ENCODE peak calls at places on chromosomes 1 and 21, in four cellular contexts. One of them, this sample, is unnamed.

GRCh38 chr1:32138965-32139364 is 31.1 kb downstream of the KPNA6 start:
- DNase-seq in brain microvascular endothelial cell: no peak
- DNase-seq in heart right ventricle: no peak
- DNase-seq in thoracic aorta: no peak
- DNase-seq in this sample: no peak

GRCh38 chr21:45887121-45887611 is 94.4 kb upstream of the COL6A1 start:
- DNase-seq in brain microvascular endothelial cell: peak
- DNase-seq in heart right ventricle: peak
- DNase-seq in thoracic aorta: no peak
- DNase-seq in this sample: no peak

GRCh38 chr1:85582687-85583354 is 2.3 kb downstream of the CCN1 start:
- DNase-seq in brain microvascular endothelial cell: no peak
- DNase-seq in heart right ventricle: no peak
- DNase-seq in thoracic aorta: no peak
- DNase-seq in this sample: no peak

GRCh38 chr1:21901473-21901847 is 35.6 kb downstream of the HSPG2 start:
- DNase-seq in brain microvascular endothelial cell: no peak
- DNase-seq in heart right ventricle: peak
- DNase-seq in thoracic aorta: peak
- DNase-seq in this sample: peak

GRCh38 chr1:88519156-88519555 is 164.9 kb upstream of the PKN2 start:
- DNase-seq in brain microvascular endothelial cell: no peak
- DNase-seq in heart right ventricle: no peak
- DNase-seq in thoracic aorta: no peak
- DNase-seq in this sample: no peak

GRCh38 chr1:208006258-208006920 is 95.5 kb upstream of the CD34 start:
- DNase-seq in brain microvascular endothelial cell: no peak
- DNase-seq in heart right ventricle: no peak
- DNase-seq in thoracic aorta: no peak
- DNase-seq in this sample: no peak

GRCh38 chr1:201582261-201582951 is 43.5 kb downstream of the NAV1 start:
- DNase-seq in brain microvascular endothelial cell: peak
- DNase-seq in heart right ventricle: no peak
- DNase-seq in thoracic aorta: no peak
- DNase-seq in this sample: peak

GRCh38 chr1:189803364-189803763 is 674.3 kb downstream of the BRINP3 start:
- DNase-seq in brain microvascular endothelial cell: no peak
- DNase-seq in heart right ventricle: no peak
- DNase-seq in thoracic aorta: no peak
- DNase-seq in this sample: no peak

GRCh38 chr21:34073749-34074282 is 438 bp downstream of the MRPS6 start:
- DNase-seq in brain microvascular endothelial cell: no peak
- DNase-seq in heart right ventricle: peak
- DNase-seq in thoracic aorta: no peak
- DNase-seq in this sample: no peak

GRCh38 chr1:36494971-36495370 is 12.3 kb upstream of the CSF3R start:
- DNase-seq in brain microvascular endothelial cell: no peak
- DNase-seq in heart right ventricle: no peak
- DNase-seq in thoracic aorta: no peak
- DNase-seq in this sample: no peak
- H3K4me3 ChIP-seq in brain microvascular endothelial cell: no peak
- H3K4me3 ChIP-seq in heart right ventricle: no peak
- H3K4me3 ChIP-seq in thoracic aorta: no peak
- H3K4me3 ChIP-seq in this sample: no peak

DNA sequence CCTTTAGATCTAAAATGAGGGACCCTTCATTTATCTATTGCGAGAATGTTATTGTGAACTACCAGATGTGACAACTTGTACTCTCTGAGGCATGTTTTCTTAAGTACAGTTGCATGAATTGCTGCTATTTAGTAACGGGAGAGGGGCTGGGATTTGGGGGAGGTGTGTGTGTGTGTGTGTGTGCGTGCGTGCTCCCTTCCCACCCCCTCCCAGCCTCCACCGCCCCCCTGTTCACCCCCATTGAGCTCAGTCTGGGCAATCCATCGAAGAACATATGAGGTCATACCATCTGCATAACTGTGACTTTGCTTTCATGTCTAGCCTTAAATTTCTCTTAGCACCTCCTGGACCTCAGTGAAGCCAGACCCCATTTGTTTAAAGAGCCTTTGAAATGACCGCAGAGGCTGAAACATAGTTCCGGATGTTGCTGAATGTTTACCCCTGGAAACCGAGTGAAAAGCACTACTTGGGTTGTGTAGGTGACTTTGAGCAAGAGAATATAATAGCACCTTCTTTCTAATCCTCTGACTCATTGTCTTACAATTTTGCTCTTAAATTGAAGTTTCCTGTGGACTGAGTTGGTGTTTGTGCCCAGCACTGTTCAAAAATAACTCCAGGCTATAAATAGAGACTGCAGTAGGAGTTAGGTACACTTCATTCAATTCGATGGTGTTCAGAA is 75.4 kb downstream of the UBE4B start:
- DNase-seq in brain microvascular endothelial cell: peak
- DNase-seq in heart right ventricle: no peak
- DNase-seq in thoracic aorta: no peak
- DNase-seq in this sample: no peak
- H3K27ac ChIP-seq in brain microvascular endothelial cell: peak
- H3K27ac ChIP-seq in heart right ventricle: peak
- H3K27ac ChIP-seq in thoracic aorta: peak
- H3K27ac ChIP-seq in this sample: peak

GRCh38 chr21:38804617-38805281 is 980 bp upstream of the ETS2 start:
- DNase-seq in brain microvascular endothelial cell: peak
- DNase-seq in heart right ventricle: peak
- DNase-seq in thoracic aorta: no peak
- DNase-seq in this sample: peak

GRCh38 chr21:38806153-38806941 is 618 bp downstream of the ETS2 start:
- DNase-seq in brain microvascular endothelial cell: no peak
- DNase-seq in heart right ventricle: peak
- DNase-seq in thoracic aorta: no peak
- DNase-seq in this sample: peak

GRCh38 chr21:38804030-38804616 is 1.6 kb upstream of the ETS2 start:
- DNase-seq in brain microvascular endothelial cell: peak
- DNase-seq in heart right ventricle: no peak
- DNase-seq in thoracic aorta: no peak
- DNase-seq in this sample: no peak

GRCh38 chr21:38806942-38807284 is 1.2 kb downstream of the ETS2 start:
- DNase-seq in brain microvascular endothelial cell: peak
- DNase-seq in heart right ventricle: no peak
- DNase-seq in thoracic aorta: no peak
- DNase-seq in this sample: no peak

GRCh38 chr21:38805282-38806152 is at the start of gene ETS2:
- DNase-seq in brain microvascular endothelial cell: peak
- DNase-seq in heart right ventricle: peak
- DNase-seq in thoracic aorta: peak
- DNase-seq in this sample: peak
- TF ChIP-seq CTCF in brain microvascular endothelial cell: no peak
- TF ChIP-seq CTCF in heart right ventricle: no peak
- TF ChIP-seq CTCF in thoracic aorta: no peak
- TF ChIP-seq CTCF in this sample: no peak

DNA sequence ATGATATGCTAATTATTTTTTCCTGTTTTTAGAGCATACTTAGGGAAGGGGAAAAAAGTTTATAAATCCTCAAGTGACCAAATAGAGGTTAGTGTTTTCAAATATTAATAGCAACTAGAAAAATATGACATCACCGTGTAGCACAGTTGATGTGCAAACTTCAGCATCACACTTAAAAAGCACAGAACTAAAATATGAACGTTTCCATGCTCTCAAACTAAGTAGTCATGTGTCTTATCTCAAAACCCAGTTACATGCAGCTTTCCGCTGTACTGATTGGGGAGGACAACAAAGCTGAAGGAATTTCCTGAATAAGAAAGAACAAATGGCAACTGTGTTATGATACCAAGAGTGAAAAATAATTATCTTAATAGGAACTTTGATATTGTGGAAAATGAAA is 903.7 kb downstream of the ADGRL2 start:
- DNase-seq in brain microvascular endothelial cell: peak
- DNase-seq in heart right ventricle: no peak
- DNase-seq in thoracic aorta: no peak
- DNase-seq in this sample: no peak
- H3K4me3 ChIP-seq in brain microvascular endothelial cell: no peak
- H3K4me3 ChIP-seq in heart right ventricle: no peak
- H3K4me3 ChIP-seq in thoracic aorta: no peak
- H3K4me3 ChIP-seq in this sample: no peak

GRCh38 chr1:203278885-203279406 is 26.4 kb upstream of the BTG2 start:
- DNase-seq in brain microvascular endothelial cell: no peak
- DNase-seq in heart right ventricle: no peak
- DNase-seq in thoracic aorta: no peak
- DNase-seq in this sample: no peak

GRCh38 chr1:203278087-203278884 is 27.0 kb upstream of the BTG2 start:
- DNase-seq in brain microvascular endothelial cell: peak
- DNase-seq in heart right ventricle: peak
- DNase-seq in thoracic aorta: peak
- DNase-seq in this sample: peak

GRCh38 chr1:203276408-203276807 is 28.9 kb upstream of the BTG2 start:
- DNase-seq in brain microvascular endothelial cell: no peak
- DNase-seq in heart right ventricle: no peak
- DNase-seq in thoracic aorta: no peak
- DNase-seq in this sample: no peak

GRCh38 chr1:203275656-203276272 is 29.6 kb upstream of the BTG2 start:
- DNase-seq in brain microvascular endothelial cell: no peak
- DNase-seq in heart right ventricle: no peak
- DNase-seq in thoracic aorta: no peak
- DNase-seq in this sample: peak

DNA sequence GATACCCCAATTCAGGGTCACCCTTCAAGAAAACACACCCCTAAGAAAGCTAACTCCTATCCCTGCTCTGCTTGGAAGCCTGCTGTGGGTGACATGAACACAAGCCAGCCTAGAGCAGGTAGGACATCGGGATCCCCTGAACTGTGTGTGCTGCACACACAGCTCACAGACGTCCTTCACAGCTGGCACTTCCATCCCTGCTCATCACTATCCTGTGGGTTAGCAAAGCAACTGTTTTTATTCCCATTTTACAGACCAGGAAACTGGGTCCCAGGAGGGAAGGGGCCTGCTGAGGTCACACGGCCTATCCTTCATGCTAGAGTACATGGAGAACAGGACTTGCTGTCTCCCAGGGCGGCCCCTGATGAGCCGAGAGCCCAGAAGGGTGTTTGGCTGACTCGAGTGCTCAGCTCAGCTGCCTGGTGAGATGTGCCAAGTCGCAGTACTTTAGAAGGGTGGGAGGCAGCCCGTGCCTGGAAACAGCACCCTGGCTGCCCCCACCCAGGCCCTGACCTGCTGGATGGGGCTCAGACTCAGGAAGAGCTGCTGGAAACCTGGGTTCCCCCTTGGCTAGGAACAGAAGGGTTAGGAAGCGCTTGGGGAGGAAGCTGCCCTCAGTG is 28.3 kb upstream of the BTG2 start:
- DNase-seq in brain microvascular endothelial cell: no peak
- DNase-seq in heart right ventricle: peak
- DNase-seq in thoracic aorta: no peak
- DNase-seq in this sample: no peak
- H3K27ac ChIP-seq in brain microvascular endothelial cell: no peak
- H3K27ac ChIP-seq in heart right ventricle: peak
- H3K27ac ChIP-seq in thoracic aorta: peak
- H3K27ac ChIP-seq in this sample: peak

DNA sequence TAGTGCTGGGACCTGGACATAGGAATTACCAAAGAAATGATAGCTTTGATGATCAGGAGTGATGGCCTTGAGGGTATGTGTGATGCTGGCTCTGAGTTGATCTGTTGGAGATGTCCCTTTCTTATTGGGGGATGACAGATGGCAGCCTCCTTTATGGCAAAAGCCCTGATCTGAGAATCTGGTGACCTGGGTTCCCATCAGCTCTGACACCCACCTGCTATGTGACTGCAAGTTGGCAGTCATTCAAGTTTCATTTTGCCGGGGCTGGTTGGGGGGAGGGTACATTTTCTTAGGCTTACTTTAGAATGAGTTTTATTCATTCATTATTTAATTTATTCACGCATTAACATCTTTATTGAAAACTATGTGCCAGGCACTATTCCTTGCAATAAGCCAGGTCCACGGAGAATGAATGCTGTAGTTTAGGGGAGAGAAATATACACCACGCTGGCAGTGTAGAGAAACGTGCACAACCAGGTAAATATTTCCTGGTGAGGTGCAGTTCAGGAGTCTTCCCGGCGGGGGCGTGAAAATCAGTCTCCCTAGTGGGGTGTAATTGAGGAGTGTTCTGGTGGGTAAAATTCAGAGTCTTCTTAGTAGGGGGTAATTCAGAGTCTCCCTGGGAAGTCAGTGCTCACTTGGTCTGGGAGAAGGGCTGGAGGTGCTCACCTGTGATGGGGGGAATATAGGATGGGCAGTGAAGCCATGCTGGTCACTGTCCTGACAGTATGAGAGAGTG is 401.3 kb downstream of the CAMTA1 start:
- DNase-seq in brain microvascular endothelial cell: no peak
- DNase-seq in heart right ventricle: no peak
- DNase-seq in thoracic aorta: no peak
- DNase-seq in this sample: no peak
- TF ChIP-seq CTCF in brain microvascular endothelial cell: peak
- TF ChIP-seq CTCF in heart right ventricle: no peak
- TF ChIP-seq CTCF in thoracic aorta: no peak
- TF ChIP-seq CTCF in this sample: no peak

This sample was measured in tibial artery.